ENCODE peak calls at places on chromosomes 2 and 18, in eight cellular contexts. One of them, this sample, is unnamed.

GRCh38 chr2:74100254-74101216 is 47.2 kb downstream of the BOLA3 start:
- DNase-seq in A549: no peak
- DNase-seq in small intestine: no peak
- DNase-seq in iPS DF 6.9: no peak
- DNase-seq in endodermal cell: peak; percentile 27
- DNase-seq in CD4-positive, alpha-beta T cell: no peak
- DNase-seq in H9: peak; percentile 22
- DNase-seq in CD4-positive, alpha-beta memory T cell: no peak
- DNase-seq in this sample: no peak

GRCh38 chr2:225091336-225091735 is 49.1 kb upstream of the DOCK10 start:
- DNase-seq in CD4-positive, alpha-beta T cell: no peak
- DNase-seq in CD4-positive, alpha-beta memory T cell: no peak
- DNase-seq in small intestine: no peak
- DNase-seq in A549: peak; percentile 85
- DNase-seq in iPS DF 6.9: no peak
- DNase-seq in H9: no peak
- DNase-seq in endodermal cell: no peak
- DNase-seq in this sample: peak; percentile 80

GRCh38 chr2:157995117-157995516 is 106.6 kb upstream of the UPP2 start:
- DNase-seq in CD4-positive, alpha-beta memory T cell: no peak
- DNase-seq in endodermal cell: no peak
- DNase-seq in iPS DF 6.9: no peak
- DNase-seq in H9: no peak
- DNase-seq in CD4-positive, alpha-beta T cell: no peak
- DNase-seq in A549: no peak
- DNase-seq in small intestine: no peak
- DNase-seq in this sample: no peak

GRCh38 chr2:156890498-156891148 is 366.9 kb upstream of the GALNT5 start:
- DNase-seq in CD4-positive, alpha-beta memory T cell: no peak
- DNase-seq in endodermal cell: no peak
- DNase-seq in A549: no peak
- DNase-seq in H9: no peak
- DNase-seq in iPS DF 6.9: no peak
- DNase-seq in small intestine: no peak
- DNase-seq in CD4-positive, alpha-beta T cell: no peak
- DNase-seq in this sample: no peak

GRCh38 chr2:219018286-219018685 is 23.0 kb downstream of the CFAP65 start:
- DNase-seq in H9: no peak
- DNase-seq in CD4-positive, alpha-beta T cell: no peak
- DNase-seq in CD4-positive, alpha-beta memory T cell: no peak
- DNase-seq in endodermal cell: no peak
- DNase-seq in A549: no peak
- DNase-seq in small intestine: no peak
- DNase-seq in iPS DF 6.9: no peak
- DNase-seq in this sample: no peak

GRCh38 chr18:5630057-5630765 is 86.4 kb upstream of the EPB41L3 start:
- DNase-seq in CD4-positive, alpha-beta memory T cell: no peak
- DNase-seq in small intestine: peak; percentile 90
- DNase-seq in CD4-positive, alpha-beta T cell: peak; percentile 9
- DNase-seq in endodermal cell: peak; percentile 95
- DNase-seq in iPS DF 6.9: no peak
- DNase-seq in A549: peak; percentile 25
- DNase-seq in H9: peak; percentile 91
- DNase-seq in this sample: no peak

GRCh38 chr18:10872297-10872696 is 277.1 kb downstream of the PIEZO2 start:
- DNase-seq in A549: no peak
- DNase-seq in small intestine: no peak
- DNase-seq in endodermal cell: no peak
- DNase-seq in CD4-positive, alpha-beta memory T cell: no peak
- DNase-seq in H9: no peak
- DNase-seq in iPS DF 6.9: no peak
- DNase-seq in CD4-positive, alpha-beta T cell: no peak
- DNase-seq in this sample: no peak

GRCh38 chr2:229153307-229153706 is 117.8 kb downstream of the PID1 start:
- DNase-seq in small intestine: peak; percentile 79
- DNase-seq in H9: no peak
- DNase-seq in endodermal cell: no peak
- DNase-seq in CD4-positive, alpha-beta memory T cell: no peak
- DNase-seq in A549: no peak
- DNase-seq in iPS DF 6.9: no peak
- DNase-seq in CD4-positive, alpha-beta T cell: no peak
- DNase-seq in this sample: no peak

GRCh38 chr2:207484444-207485391 is 45.0 kb upstream of the CREB1 start:
- DNase-seq in H9: no peak
- DNase-seq in small intestine: no peak
- DNase-seq in endodermal cell: no peak
- DNase-seq in A549: no peak
- DNase-seq in iPS DF 6.9: no peak
- DNase-seq in CD4-positive, alpha-beta memory T cell: no peak
- DNase-seq in CD4-positive, alpha-beta T cell: no peak
- DNase-seq in this sample: no peak

DNA sequence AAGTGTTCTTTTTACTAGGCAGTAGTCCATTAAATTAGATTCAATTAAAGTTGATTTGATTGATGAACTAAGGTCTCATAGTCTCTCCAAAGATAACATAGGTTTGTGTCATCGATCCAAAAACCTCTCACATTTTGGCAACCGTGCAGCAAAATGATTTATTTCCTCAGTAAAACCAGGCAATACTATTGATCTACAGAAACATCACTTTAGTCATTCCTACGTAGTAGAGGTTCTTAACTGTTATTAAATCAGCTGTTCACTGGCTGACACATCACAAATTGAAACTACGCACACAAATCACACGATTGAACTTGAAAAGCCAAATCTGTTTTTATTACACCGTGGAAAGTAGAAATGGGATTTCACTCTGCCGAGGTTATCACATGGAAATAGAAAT is 262.4 kb downstream of the CDH20 start:
- DNase-seq in iPS DF 6.9: no peak
- DNase-seq in CD4-positive, alpha-beta memory T cell: no peak
- DNase-seq in H9: no peak
- DNase-seq in endodermal cell: no peak
- DNase-seq in CD4-positive, alpha-beta T cell: no peak
- DNase-seq in small intestine: no peak
- DNase-seq in A549: no peak
- DNase-seq in this sample: no peak
- H3K27ac ChIP-seq in iPS DF 6.9: no peak overlapping the region
- H3K27ac ChIP-seq in CD4-positive, alpha-beta memory T cell: no peak overlapping the region
- H3K27ac ChIP-seq in H9: no peak overlapping the region
- H3K27ac ChIP-seq in endodermal cell: no peak overlapping the region
- H3K27ac ChIP-seq in CD4-positive, alpha-beta T cell: no peak overlapping the region
- H3K27ac ChIP-seq in small intestine: no peak overlapping the region
- H3K27ac ChIP-seq in A549: no peak overlapping the region
- H3K27ac ChIP-seq in this sample: no peak overlapping the region

DNA sequence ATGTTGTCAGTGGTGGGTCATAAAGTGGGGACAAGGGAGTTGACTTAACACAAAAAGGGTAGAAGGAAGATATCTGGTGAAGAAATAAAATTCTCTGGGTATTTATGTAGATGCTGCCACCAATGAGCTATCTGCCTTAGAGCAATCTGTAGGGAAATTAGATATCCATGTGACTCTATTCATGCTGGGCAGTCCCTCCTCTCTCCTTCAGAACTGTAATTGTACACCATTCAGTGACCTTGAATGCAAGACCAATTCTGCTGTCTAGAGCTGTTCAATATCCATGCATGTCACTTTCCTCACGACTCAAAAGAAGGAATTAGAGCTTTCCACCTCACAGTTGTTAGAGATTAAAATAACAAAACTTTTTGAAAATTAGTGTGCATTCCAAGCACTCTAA is 28.6 kb upstream of the TDRD15 start:
- DNase-seq in iPS DF 6.9: no peak
- DNase-seq in small intestine: no peak
- DNase-seq in CD4-positive, alpha-beta memory T cell: no peak
- DNase-seq in A549: no peak
- DNase-seq in endodermal cell: no peak
- DNase-seq in CD4-positive, alpha-beta T cell: no peak
- DNase-seq in H9: no peak
- DNase-seq in this sample: no peak
- H3K27ac ChIP-seq in iPS DF 6.9: no peak overlapping the region
- H3K27ac ChIP-seq in small intestine: no peak overlapping the region
- H3K27ac ChIP-seq in CD4-positive, alpha-beta memory T cell: no peak overlapping the region
- H3K27ac ChIP-seq in A549: no peak overlapping the region
- H3K27ac ChIP-seq in endodermal cell: no peak overlapping the region
- H3K27ac ChIP-seq in CD4-positive, alpha-beta T cell: no peak overlapping the region
- H3K27ac ChIP-seq in H9: no peak overlapping the region
- H3K27ac ChIP-seq in this sample: no peak overlapping the region

DNA sequence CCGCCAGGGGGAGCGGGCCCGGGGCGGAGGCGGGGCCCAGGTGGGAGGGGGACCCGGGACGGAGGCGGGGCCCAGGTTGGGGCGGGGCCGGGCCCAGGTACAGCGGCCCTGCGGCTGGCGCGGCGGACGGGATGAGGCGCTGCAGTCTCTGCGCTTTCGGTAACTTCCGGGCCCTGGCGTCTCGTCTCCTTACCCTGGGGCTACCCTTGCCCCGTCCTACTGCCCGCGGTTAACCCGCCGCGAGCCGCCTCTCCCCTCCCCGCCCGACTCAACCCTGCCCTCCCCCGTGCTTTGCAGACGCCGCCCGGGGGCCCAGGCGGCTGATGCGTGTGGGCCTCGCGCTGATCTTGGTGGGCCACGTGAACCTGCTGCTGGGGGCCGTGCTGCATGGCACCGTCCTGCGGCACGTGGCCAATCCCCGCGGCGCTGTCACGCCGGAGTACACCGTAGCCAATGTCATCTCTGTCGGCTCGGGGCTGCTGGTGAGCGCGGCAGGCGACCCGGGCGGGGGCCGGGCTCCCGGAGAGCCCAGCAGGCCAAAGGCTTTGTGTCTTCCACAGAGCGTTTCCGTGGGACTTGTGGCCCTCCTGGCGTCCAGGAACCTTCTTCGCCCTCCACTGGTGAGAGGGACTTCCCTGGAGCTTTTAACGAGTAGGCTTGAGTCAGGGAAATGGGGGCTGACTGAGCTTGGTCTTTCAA is at the start of gene KRTCAP3:
- DNase-seq in iPS DF 6.9: peak; percentile 54
- DNase-seq in A549: no peak
- DNase-seq in CD4-positive, alpha-beta memory T cell: peak; percentile 43
- DNase-seq in H9: peak; percentile 88
- DNase-seq in CD4-positive, alpha-beta T cell: peak; percentile 68
- DNase-seq in small intestine: peak; percentile 84
- DNase-seq in endodermal cell: peak; percentile 94
- DNase-seq in this sample: no peak
- H3K27ac ChIP-seq in iPS DF 6.9: no peak within 1 kb of the TSS
- H3K27ac ChIP-seq in A549: no peak within 1 kb of the TSS
- H3K27ac ChIP-seq in CD4-positive, alpha-beta memory T cell: no peak within 1 kb of the TSS
- H3K27ac ChIP-seq in H9: no peak within 1 kb of the TSS
- H3K27ac ChIP-seq in CD4-positive, alpha-beta T cell: no peak within 1 kb of the TSS
- H3K27ac ChIP-seq in small intestine: peak within 1 kb of the TSS; percentile 82
- H3K27ac ChIP-seq in endodermal cell: peak within 1 kb of the TSS; percentile 22
- H3K27ac ChIP-seq in this sample: no peak within 1 kb of the TSS

GRCh38 chr2:12176621-12177020 is 430.2 kb downstream of the LPIN1 start:
- DNase-seq in iPS DF 6.9: no peak
- DNase-seq in CD4-positive, alpha-beta memory T cell: no peak
- DNase-seq in endodermal cell: no peak
- DNase-seq in H9: no peak
- DNase-seq in CD4-positive, alpha-beta T cell: no peak
- DNase-seq in A549: no peak
- DNase-seq in small intestine: no peak
- DNase-seq in this sample: no peak

GRCh38 chr2:12175323-12175722 is 428.9 kb downstream of the LPIN1 start:
- DNase-seq in H9: no peak
- DNase-seq in iPS DF 6.9: no peak
- DNase-seq in A549: no peak
- DNase-seq in small intestine: no peak
- DNase-seq in CD4-positive, alpha-beta memory T cell: no peak
- DNase-seq in endodermal cell: no peak
- DNase-seq in CD4-positive, alpha-beta T cell: no peak
- DNase-seq in this sample: no peak

GRCh38 chr2:12180046-12180445 is 433.6 kb downstream of the LPIN1 start:
- DNase-seq in CD4-positive, alpha-beta T cell: no peak
- DNase-seq in A549: no peak
- DNase-seq in endodermal cell: no peak
- DNase-seq in small intestine: no peak
- DNase-seq in CD4-positive, alpha-beta memory T cell: no peak
- DNase-seq in iPS DF 6.9: no peak
- DNase-seq in H9: no peak
- DNase-seq in this sample: no peak

GRCh38 chr2:12177995-12178760 is 431.7 kb downstream of the LPIN1 start:
- DNase-seq in iPS DF 6.9: no peak
- DNase-seq in endodermal cell: no peak
- DNase-seq in CD4-positive, alpha-beta T cell: no peak
- DNase-seq in A549: no peak
- DNase-seq in CD4-positive, alpha-beta memory T cell: no peak
- DNase-seq in small intestine: no peak
- DNase-seq in H9: no peak
- DNase-seq in this sample: no peak

DNA sequence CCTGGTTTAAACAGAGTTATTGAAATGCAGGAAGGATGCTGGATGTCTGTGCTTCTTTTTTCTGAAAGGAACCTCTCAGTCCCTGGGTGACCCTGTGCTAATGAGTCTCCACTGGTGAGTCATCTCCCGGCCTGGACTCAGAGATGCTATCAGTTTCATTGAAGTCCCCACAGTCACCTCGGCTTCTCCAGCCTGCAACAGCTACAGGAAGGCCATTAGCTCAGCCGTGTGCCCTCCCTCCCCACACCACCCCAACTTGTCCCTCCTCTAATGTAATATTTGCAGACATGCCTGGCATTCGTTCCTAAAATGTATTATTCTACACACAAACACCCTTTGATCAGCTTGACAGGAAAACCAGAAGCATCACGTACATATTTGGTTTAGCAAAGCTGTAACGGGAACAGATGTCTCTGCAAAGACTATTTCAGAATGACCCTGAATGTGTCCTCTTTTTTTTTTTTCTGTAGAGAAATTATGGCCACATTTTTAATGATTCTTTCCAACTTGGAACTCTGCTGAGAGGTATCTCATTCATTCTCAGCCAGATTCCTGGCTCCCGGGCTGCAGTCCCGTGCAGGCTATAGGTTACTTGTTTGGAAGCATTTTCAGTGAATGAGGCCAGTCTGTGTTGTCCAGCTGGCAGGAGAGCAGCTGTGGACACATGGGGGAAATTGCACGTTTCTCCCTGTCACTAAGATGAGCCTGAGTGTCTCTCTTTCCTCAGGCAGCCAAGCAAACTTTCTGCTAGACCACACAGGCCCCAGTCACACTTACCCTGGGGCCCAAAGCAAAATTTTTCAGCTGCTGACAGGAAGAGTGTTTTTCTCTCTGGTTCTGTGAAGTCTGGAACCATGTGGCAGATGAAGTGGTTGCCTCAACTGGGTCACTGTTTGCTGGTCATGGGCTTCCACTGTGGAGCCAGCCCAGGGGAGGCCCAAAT is 430.9 kb downstream of the LPIN1 start:
- DNase-seq in CD4-positive, alpha-beta T cell: no peak
- DNase-seq in A549: peak; percentile 14
- DNase-seq in CD4-positive, alpha-beta memory T cell: peak; percentile 28
- DNase-seq in H9: no peak
- DNase-seq in small intestine: peak; percentile 8
- DNase-seq in iPS DF 6.9: no peak
- DNase-seq in endodermal cell: no peak
- DNase-seq in this sample: no peak
- H3K27ac ChIP-seq in CD4-positive, alpha-beta T cell: no peak overlapping the region
- H3K27ac ChIP-seq in A549: no peak overlapping the region
- H3K27ac ChIP-seq in CD4-positive, alpha-beta memory T cell: peak overlapping the region; percentile 31
- H3K27ac ChIP-seq in H9: no peak overlapping the region
- H3K27ac ChIP-seq in small intestine: peak overlapping the region; percentile 78
- H3K27ac ChIP-seq in iPS DF 6.9: no peak overlapping the region
- H3K27ac ChIP-seq in endodermal cell: no peak overlapping the region
- H3K27ac ChIP-seq in this sample: no peak overlapping the region

GRCh38 chr2:26492749-26493515 is 15.0 kb upstream of the OTOF start:
- DNase-seq in CD4-positive, alpha-beta memory T cell: no peak
- DNase-seq in endodermal cell: no peak
- DNase-seq in A549: no peak
- DNase-seq in CD4-positive, alpha-beta T cell: no peak
- DNase-seq in small intestine: no peak
- DNase-seq in H9: no peak
- DNase-seq in iPS DF 6.9: no peak
- DNase-seq in this sample: no peak
- H3K27ac ChIP-seq in CD4-positive, alpha-beta memory T cell: no peak overlapping the region
- H3K27ac ChIP-seq in endodermal cell: no peak overlapping the region
- H3K27ac ChIP-seq in A549: no peak overlapping the region
- H3K27ac ChIP-seq in CD4-positive, alpha-beta T cell: no peak overlapping the region
- H3K27ac ChIP-seq in small intestine: no peak overlapping the region
- H3K27ac ChIP-seq in H9: no peak overlapping the region
- H3K27ac ChIP-seq in iPS DF 6.9: no peak overlapping the region
- H3K27ac ChIP-seq in this sample: no peak overlapping the region

This sample was measured in AG04450.